ENCODE peak calls at places on chromosomes 7 and 10, in four cellular contexts. One of them, this sample, is unnamed.

GRCh38 chr10:47156873-47157272 is 143.1 kb upstream of the GDF10 start:
- DNase-seq in stomach: no peak
- DNase-seq in upper lobe of right lung: no peak
- DNase-seq in endothelial cell of umbilical vein: no peak
- DNase-seq in this sample: no peak

GRCh38 chr10:130338588-130339070 is 202.4 kb downstream of the GLRX3 start:
- DNase-seq in upper lobe of right lung: no peak
- DNase-seq in endothelial cell of umbilical vein: no peak
- DNase-seq in stomach: no peak
- DNase-seq in this sample: no peak

GRCh38 chr7:127107601-127108007 is 145.1 kb downstream of the GRM8 start:
- DNase-seq in stomach: peak; percentile 36
- DNase-seq in upper lobe of right lung: no peak
- DNase-seq in endothelial cell of umbilical vein: peak; percentile 21
- DNase-seq in this sample: peak; percentile 31

GRCh38 chr7:131467788-131468187 is 88.6 kb downstream of the PODXL start:
- DNase-seq in endothelial cell of umbilical vein: no peak
- DNase-seq in stomach: no peak
- DNase-seq in upper lobe of right lung: no peak
- DNase-seq in this sample: no peak

GRCh38 chr10:106440355-106440754 is 724.2 kb downstream of the SORCS1 start:
- DNase-seq in upper lobe of right lung: no peak
- DNase-seq in endothelial cell of umbilical vein: no peak
- DNase-seq in stomach: no peak
- DNase-seq in this sample: no peak

GRCh38 chr7:2626498-2627117 is 5.2 kb upstream of the TTYH3 start:
- DNase-seq in upper lobe of right lung: no peak
- DNase-seq in endothelial cell of umbilical vein: peak; percentile 87
- DNase-seq in stomach: no peak
- DNase-seq in this sample: no peak

GRCh38 chr7:104625956-104626355 is 297.6 kb downstream of the LHFPL3 start:
- DNase-seq in stomach: no peak
- DNase-seq in upper lobe of right lung: no peak
- DNase-seq in endothelial cell of umbilical vein: no peak
- DNase-seq in this sample: no peak

GRCh38 chr7:130902755-130903357 is 168.8 kb upstream of the KLF14 start:
- DNase-seq in endothelial cell of umbilical vein: no peak
- DNase-seq in stomach: no peak
- DNase-seq in upper lobe of right lung: no peak
- DNase-seq in this sample: no peak

GRCh38 chr7:131066635-131067034 is 261.0 kb upstream of the MKLN1 start:
- DNase-seq in endothelial cell of umbilical vein: no peak
- DNase-seq in upper lobe of right lung: no peak
- DNase-seq in stomach: no peak
- DNase-seq in this sample: no peak

GRCh38 chr7:30859940-30860623 is 51.6 kb upstream of the AQP1 start:
- DNase-seq in stomach: no peak
- DNase-seq in endothelial cell of umbilical vein: no peak
- DNase-seq in upper lobe of right lung: no peak
- DNase-seq in this sample: no peak

GRCh38 chr7:141789917-141790316 is at the start of gene TAS2R5:
- DNase-seq in upper lobe of right lung: no peak
- DNase-seq in stomach: no peak
- DNase-seq in endothelial cell of umbilical vein: no peak
- DNase-seq in this sample: no peak

DNA sequence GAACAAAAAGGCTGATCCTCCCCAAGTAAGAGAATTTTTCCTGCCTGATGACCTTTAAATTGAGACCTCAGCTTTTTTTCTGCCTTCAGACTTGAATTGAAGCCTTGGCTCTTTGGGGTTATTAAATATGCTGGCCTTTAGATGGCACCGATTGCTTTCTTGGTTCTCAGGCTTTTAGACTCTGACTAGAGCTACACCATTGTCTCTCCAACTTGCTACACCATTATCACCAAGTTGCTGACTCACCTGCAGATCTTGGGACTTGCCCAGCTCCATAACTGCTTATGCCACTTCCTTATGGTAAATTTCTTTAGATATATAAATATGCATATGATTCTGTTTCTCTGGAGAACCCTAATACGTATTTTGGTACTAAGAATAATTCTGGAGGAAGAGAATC is 3.1 kb upstream of the ABCA13 start:
- DNase-seq in stomach: no peak
- DNase-seq in upper lobe of right lung: no peak
- DNase-seq in endothelial cell of umbilical vein: peak; percentile 82
- DNase-seq in this sample: no peak
- TF ChIP-seq CTCF in stomach: no peak
- TF ChIP-seq CTCF in upper lobe of right lung: no peak
- TF ChIP-seq CTCF in endothelial cell of umbilical vein: peak; percentile 31
- TF ChIP-seq CTCF in this sample: no peak

GRCh38 chr7:45223728-45224630 is 66.4 kb downstream of the RAMP3 start:
- DNase-seq in upper lobe of right lung: no peak
- DNase-seq in stomach: no peak
- DNase-seq in endothelial cell of umbilical vein: no peak
- DNase-seq in this sample: no peak

GRCh38 chr7:45223078-45223477 is 65.5 kb downstream of the RAMP3 start:
- DNase-seq in endothelial cell of umbilical vein: no peak
- DNase-seq in stomach: no peak
- DNase-seq in upper lobe of right lung: no peak
- DNase-seq in this sample: no peak

GRCh38 chr7:45224832-45225231 is 67.2 kb downstream of the RAMP3 start:
- DNase-seq in upper lobe of right lung: no peak
- DNase-seq in stomach: no peak
- DNase-seq in endothelial cell of umbilical vein: no peak
- DNase-seq in this sample: no peak

GRCh38 chr7:45229130-45229920 is 71.7 kb downstream of the RAMP3 start:
- DNase-seq in endothelial cell of umbilical vein: no peak
- DNase-seq in stomach: no peak
- DNase-seq in upper lobe of right lung: no peak
- DNase-seq in this sample: no peak

DNA sequence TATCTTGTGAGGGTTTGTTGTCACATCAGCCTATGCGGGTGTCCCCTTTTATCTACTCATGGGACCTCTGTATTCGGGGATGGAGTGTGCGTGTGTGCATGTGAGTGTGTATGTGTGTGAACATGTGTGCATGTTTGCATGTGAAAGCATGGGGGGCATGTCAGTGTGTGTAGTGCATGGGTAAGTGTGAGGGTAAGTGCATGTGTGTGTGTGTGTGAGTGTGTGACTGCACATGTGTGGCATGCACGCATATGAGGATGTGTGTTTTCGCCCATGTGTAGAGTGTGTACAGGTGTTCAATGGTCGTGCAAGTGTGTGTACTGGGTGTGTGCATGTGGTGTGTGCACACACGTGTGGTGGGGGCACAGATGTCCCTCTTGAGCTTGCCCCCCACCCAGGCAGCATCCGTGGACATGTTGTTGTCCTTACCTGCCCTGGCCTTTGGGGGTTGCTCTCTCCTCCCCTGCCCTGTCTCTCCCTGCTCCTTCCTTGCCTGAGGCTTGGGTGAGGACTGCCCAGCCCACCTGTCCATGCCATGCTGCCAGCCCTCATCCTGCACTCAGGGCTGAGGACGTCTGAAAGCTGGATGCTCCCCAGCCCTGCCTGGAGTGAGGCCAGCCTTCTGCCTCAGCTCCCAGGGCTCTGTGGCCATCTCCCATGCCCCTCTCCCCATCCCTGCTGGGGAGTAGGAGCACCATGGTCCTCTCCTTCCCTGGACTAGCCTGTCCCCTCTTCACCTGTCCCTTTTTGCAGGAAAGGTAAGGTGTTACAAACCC is 68.2 kb downstream of the RAMP3 start:
- DNase-seq in endothelial cell of umbilical vein: no peak
- DNase-seq in stomach: no peak
- DNase-seq in upper lobe of right lung: no peak
- DNase-seq in this sample: no peak
- TF ChIP-seq CTCF in endothelial cell of umbilical vein: no peak
- TF ChIP-seq CTCF in stomach: no peak
- TF ChIP-seq CTCF in upper lobe of right lung: no peak
- TF ChIP-seq CTCF in this sample: no peak

GRCh38 chr7:158353606-158354570 is 233.7 kb downstream of the PTPRN2 start:
- DNase-seq in endothelial cell of umbilical vein: no peak
- DNase-seq in stomach: no peak
- DNase-seq in upper lobe of right lung: peak; percentile 45
- DNase-seq in this sample: no peak
- TF ChIP-seq CTCF in endothelial cell of umbilical vein: no peak
- TF ChIP-seq CTCF in stomach: no peak
- TF ChIP-seq CTCF in upper lobe of right lung: peak; percentile 40
- TF ChIP-seq CTCF in this sample: peak; percentile 36

GRCh38 chr10:23358357-23358756 is 13.8 kb upstream of the C10orf67 start:
- DNase-seq in stomach: no peak
- DNase-seq in upper lobe of right lung: no peak
- DNase-seq in endothelial cell of umbilical vein: no peak
- DNase-seq in this sample: no peak
- TF ChIP-seq CTCF in stomach: no peak
- TF ChIP-seq CTCF in upper lobe of right lung: peak; percentile 8
- TF ChIP-seq CTCF in endothelial cell of umbilical vein: no peak
- TF ChIP-seq CTCF in this sample: no peak

DNA sequence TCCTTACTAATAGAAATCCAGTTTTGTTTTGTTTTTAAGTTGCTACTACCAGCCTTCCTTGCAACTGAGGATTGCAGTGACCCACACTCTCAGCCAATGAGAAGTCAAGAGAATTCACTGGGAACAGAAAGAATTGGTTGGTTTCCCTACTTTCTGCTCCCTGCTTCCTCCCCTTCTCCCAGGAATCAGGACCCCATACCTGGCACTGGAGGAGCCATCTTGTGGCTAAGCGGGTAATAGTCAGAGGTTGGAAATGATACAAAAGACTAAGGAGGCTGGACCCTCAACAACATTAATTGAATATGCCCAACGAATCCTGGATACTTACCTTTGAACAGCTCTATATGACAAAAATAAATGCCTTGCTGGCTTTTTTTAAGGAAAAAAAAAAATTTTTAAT is 6.3 kb downstream of the TMEM176A start:
- DNase-seq in endothelial cell of umbilical vein: no peak
- DNase-seq in upper lobe of right lung: no peak
- DNase-seq in stomach: no peak
- DNase-seq in this sample: no peak
- TF ChIP-seq CTCF in endothelial cell of umbilical vein: peak; percentile 10
- TF ChIP-seq CTCF in upper lobe of right lung: no peak
- TF ChIP-seq CTCF in stomach: no peak
- TF ChIP-seq CTCF in this sample: no peak

DNA sequence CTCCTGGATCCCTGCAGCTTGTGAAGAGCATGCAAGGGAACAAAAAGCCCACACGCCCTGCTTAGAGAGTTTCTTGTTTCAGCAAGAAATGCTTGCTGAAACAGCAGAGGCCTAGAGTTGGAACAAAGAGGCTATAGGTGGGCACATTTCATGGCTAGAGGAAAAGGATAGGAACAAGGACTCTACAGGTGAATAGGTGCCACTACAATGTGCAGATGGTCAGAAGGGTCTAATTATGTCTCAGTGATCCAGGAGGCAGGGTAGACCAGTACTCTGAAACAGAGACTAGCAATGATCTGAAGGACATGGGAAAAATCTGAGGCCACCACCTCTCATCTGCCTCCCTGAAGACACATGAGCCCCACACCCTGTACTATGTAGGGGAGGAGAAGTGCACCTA is 609.0 kb downstream of the REEP3 start:
- DNase-seq in upper lobe of right lung: no peak
- DNase-seq in stomach: no peak
- DNase-seq in endothelial cell of umbilical vein: no peak
- DNase-seq in this sample: no peak
- TF ChIP-seq CTCF in upper lobe of right lung: no peak
- TF ChIP-seq CTCF in stomach: no peak
- TF ChIP-seq CTCF in endothelial cell of umbilical vein: no peak
- TF ChIP-seq CTCF in this sample: no peak

GRCh38 chr10:57338823-57339558 is 928.7 kb downstream of the IPMK start:
- DNase-seq in stomach: no peak
- DNase-seq in upper lobe of right lung: no peak
- DNase-seq in endothelial cell of umbilical vein: peak; percentile 13
- DNase-seq in this sample: peak; percentile 55

GRCh38 chr10:57336339-57336738 is 931.4 kb downstream of the IPMK start:
- DNase-seq in stomach: no peak
- DNase-seq in upper lobe of right lung: no peak
- DNase-seq in endothelial cell of umbilical vein: no peak
- DNase-seq in this sample: no peak

GRCh38 chr10:57336865-57337264 is 930.8 kb downstream of the IPMK start:
- DNase-seq in endothelial cell of umbilical vein: no peak
- DNase-seq in stomach: no peak
- DNase-seq in upper lobe of right lung: peak; percentile 52
- DNase-seq in this sample: no peak

GRCh38 chr10:57333880-57334279 is 933.8 kb downstream of the IPMK start:
- DNase-seq in upper lobe of right lung: no peak
- DNase-seq in endothelial cell of umbilical vein: no peak
- DNase-seq in stomach: no peak
- DNase-seq in this sample: no peak
- TF ChIP-seq CTCF in upper lobe of right lung: no peak
- TF ChIP-seq CTCF in endothelial cell of umbilical vein: no peak
- TF ChIP-seq CTCF in stomach: no peak
- TF ChIP-seq CTCF in this sample: no peak

GRCh38 chr10:61792921-61793320 is 108.6 kb upstream of the ARID5B start:
- DNase-seq in endothelial cell of umbilical vein: peak; percentile 87
- DNase-seq in upper lobe of right lung: no peak
- DNase-seq in stomach: no peak
- DNase-seq in this sample: no peak

GRCh38 chr10:61792097-61792496 is 109.4 kb upstream of the ARID5B start:
- DNase-seq in upper lobe of right lung: no peak
- DNase-seq in endothelial cell of umbilical vein: no peak
- DNase-seq in stomach: no peak
- DNase-seq in this sample: no peak

GRCh38 chr10:61789031-61789430 is 112.5 kb upstream of the ARID5B start:
- DNase-seq in endothelial cell of umbilical vein: no peak
- DNase-seq in upper lobe of right lung: no peak
- DNase-seq in stomach: no peak
- DNase-seq in this sample: no peak

GRCh38 chr10:61793760-61794713 is 107.5 kb upstream of the ARID5B start:
- DNase-seq in endothelial cell of umbilical vein: peak; percentile 70
- DNase-seq in upper lobe of right lung: no peak
- DNase-seq in stomach: no peak
- DNase-seq in this sample: no peak

DNA sequence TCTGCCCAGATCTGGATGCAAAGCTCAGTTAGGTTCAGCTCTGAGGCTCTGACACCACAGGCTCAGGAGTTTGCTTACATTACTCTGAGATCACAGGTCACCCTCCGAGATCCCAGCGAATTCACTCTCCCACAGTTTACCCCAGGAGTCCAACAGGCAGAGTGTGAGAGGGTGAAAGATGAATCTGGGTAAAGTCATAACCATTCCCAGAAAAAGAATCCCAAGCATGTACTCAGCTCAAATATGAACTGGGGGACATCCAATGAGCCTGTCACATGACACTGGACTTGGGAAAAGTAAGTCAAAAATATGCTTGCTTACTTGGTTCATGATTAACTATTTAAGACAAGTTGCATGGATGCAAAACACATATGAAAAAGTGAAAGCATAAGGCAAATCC is 110.3 kb upstream of the ARID5B start:
- DNase-seq in stomach: no peak
- DNase-seq in upper lobe of right lung: no peak
- DNase-seq in endothelial cell of umbilical vein: no peak
- DNase-seq in this sample: no peak
- TF ChIP-seq CTCF in stomach: no peak
- TF ChIP-seq CTCF in upper lobe of right lung: no peak
- TF ChIP-seq CTCF in endothelial cell of umbilical vein: no peak
- TF ChIP-seq CTCF in this sample: no peak

DNA sequence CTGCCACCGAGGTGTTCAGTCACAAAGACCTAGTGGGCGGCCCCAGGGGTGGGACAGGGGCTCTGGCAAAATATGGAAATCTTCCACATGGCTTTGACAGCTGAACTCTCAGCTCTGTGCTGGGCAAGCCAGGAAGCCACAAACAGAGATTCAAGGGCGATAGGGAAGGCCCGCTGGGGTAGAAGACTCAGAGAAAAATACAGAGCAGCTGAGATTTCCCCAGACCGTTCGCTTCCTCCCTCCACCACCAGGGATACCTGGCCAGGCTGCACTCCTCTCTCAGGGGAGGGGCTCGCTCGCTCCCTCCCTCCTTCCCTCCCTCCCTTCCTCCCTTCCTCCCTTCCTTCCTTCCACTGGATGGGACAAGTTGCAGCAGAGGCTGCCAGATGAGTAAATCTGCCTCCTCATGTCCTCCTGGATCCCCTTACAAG is 260.5 kb downstream of the PRPF18 start:
- DNase-seq in stomach: no peak
- DNase-seq in endothelial cell of umbilical vein: no peak
- DNase-seq in upper lobe of right lung: no peak
- DNase-seq in this sample: no peak
- TF ChIP-seq CTCF in stomach: no peak
- TF ChIP-seq CTCF in endothelial cell of umbilical vein: peak; percentile 30
- TF ChIP-seq CTCF in upper lobe of right lung: no peak
- TF ChIP-seq CTCF in this sample: no peak